ENCODE peak calls at places on chromosomes 16 and 17, in four cellular contexts. U is BJ, O is mesendoderm, T is mammary epithelial cell. D is an unnamed sample.

GRCh38 chr17:28549274-28550132 is 2.9 kb downstream of the UNC119 start:
- DNase-seq in T (no peak), U (no peak), O (no peak), D (no peak)

GRCh38 chr16:79598341-79599181 is 2.0 kb downstream of the MAF start:
- DNase-seq in O (peak; percentile 90), T (peak; percentile 64), U (no peak), D (peak; percentile 28)

GRCh38 chr17:61366715-61367413 is 32.8 kb upstream of the TBX2 start:
- DNase-seq in T (no peak), U (no peak), O (peak; percentile 40), D (no peak)

GRCh38 chr16:22369221-22369811 is 5.1 kb downstream of the CDR2 start:
- DNase-seq in O (no peak), T (no peak), U (no peak), D (peak; percentile 69)

GRCh38 chr17:59699786-59700185 is 7.4 kb downstream of the PTRH2 start:
- DNase-seq in U (no peak), T (no peak), O (no peak), D (no peak)

GRCh38 chr16:66204761-66205160 is 161.7 kb upstream of the CDH5 start:
- DNase-seq in O (no peak), U (peak; percentile 47), T (no peak), D (no peak)

GRCh38 chr17:48047741-48048320 is 328 bp upstream of the NFE2L1 start:
- DNase-seq in O (peak; percentile 100), T (peak; percentile 100), U (peak; percentile 98), D (peak; percentile 98)

GRCh38 chr17:82767041-82767754 is 15.3 kb downstream of the TBCD start:
- DNase-seq in T (peak; percentile 30), O (peak; percentile 65), U (no peak), D (peak; percentile 36)

GRCh38 chr17:67027031-67027628 is 17.2 kb upstream of the CACNG1 start:
- DNase-seq in U (no peak), T (no peak), O (no peak), D (peak; percentile 3)

GRCh38 chr17:4208228-4208627 is 55.6 kb downstream of the ANKFY1 start:
- DNase-seq in T (no peak), U (no peak), O (peak; percentile 78), D (no peak)

GRCh38 chr16:88552166-88552565 is 18.0 kb upstream of the ZC3H18 start:
- DNase-seq in T (no peak), U (no peak), O (no peak), D (no peak)
- H3K27me3 ChIP-seq in T (no peaks in the 10 kb centered on the region), U (peaks cover 32% of the 10 kb centered on the region), O (peaks cover 10% of the 10 kb centered on the region), D (peaks cover 5% of the 10 kb centered on the region)

GRCh38 chr17:77374170-77374936 is 233.6 kb downstream of the SEC14L1 start:
- DNase-seq in O (peak; percentile 97), T (no peak), U (no peak), D (no peak)
- H3K4me3 ChIP-seq in O (peak overlapping the region; percentile 86), T (no peak overlapping the region), U (peak overlapping the region; percentile 78), D (no peak overlapping the region)

GRCh38 chr16:1073566-1074378 is 1.2 kb downstream of the SSTR5 start:
- DNase-seq in T (no peak), O (peak; percentile 37), U (no peak), D (no peak)
- H3K27me3 ChIP-seq in T (peaks cover 17% of the 10 kb centered on the region), O (no peaks in the 10 kb centered on the region), U (peaks cover 2% of the 10 kb centered on the region), D (peaks cover 2% of the 10 kb centered on the region)

DNA sequence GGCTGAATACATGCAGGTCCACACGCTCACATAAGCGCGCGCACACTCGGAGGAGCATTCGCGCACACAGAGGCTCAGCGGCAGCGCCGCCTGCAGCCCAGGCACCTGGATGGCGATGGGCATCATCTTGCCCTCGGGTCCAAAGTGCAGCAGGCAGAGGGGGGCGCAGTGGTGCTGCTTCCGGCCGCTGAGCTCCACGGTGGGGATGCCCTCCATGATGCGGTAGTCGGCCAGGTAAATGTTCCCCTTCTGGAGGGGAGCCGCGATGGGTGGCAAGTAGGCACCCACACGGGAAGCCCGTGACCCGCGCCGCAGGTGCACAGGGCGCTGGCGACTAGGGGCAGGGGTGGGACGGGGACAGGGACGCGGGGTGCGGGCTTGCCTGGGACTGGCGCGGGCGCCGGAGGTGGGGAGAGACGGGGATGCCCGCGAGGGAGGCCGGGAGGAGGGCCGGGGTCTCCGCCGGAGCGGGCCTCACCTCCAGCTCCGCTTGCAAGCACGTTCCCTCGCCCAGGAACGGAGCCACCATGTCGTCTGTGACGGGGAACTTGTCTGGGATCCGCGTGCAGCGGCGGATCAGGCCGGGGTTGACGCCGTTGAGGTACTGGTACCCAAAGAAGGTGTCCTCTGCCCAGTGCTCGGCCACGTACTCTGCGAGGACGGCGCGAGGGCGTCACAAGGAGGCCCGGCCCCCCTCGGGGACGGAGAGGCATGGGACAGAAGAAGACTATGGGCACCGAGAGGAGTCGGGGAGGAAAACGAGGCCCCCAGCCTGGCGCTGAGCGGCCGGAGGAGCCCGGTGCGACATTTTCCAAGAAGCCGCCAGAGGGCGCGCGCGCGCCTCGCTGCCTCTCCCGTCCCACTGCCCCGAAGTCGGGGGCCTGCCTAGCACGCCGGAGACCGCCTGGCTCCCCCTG is 8.0 kb downstream of the ALOX12B start:
- DNase-seq in U (no peak), T (peak; percentile 61), O (peak; percentile 82), D (peak; percentile 34)
- H3K4me3 ChIP-seq in U (peak overlapping the region; percentile 44), T (peak overlapping the region; percentile 28), O (no peak overlapping the region), D (peak overlapping the region; percentile 44)

GRCh38 chr17:36773039-36773438 is 164.2 kb upstream of the LHX1 start:
- DNase-seq in U (no peak), O (no peak), T (no peak), D (no peak)
- H3K27me3 ChIP-seq in U (peaks cover 3% of the 10 kb centered on the region), O (no peaks in the 10 kb centered on the region), T (peaks cover 10% of the 10 kb centered on the region), D (no peaks in the 10 kb centered on the region)

GRCh38 chr16:29790183-29790948 is at the start of gene KIF22:
- DNase-seq in O (peak; percentile 99), U (peak; percentile 90), T (peak; percentile 99), D (peak; percentile 95)

GRCh38 chr16:29789775-29790182 is 772 bp upstream of the KIF22 start:
- DNase-seq in U (no peak), O (no peak), T (no peak), D (no peak)

GRCh38 chr16:29790949-29791844 is 646 bp downstream of the KIF22 start:
- DNase-seq in O (no peak), T (no peak), U (no peak), D (no peak)

GRCh38 chr16:29794231-29794710 is 3.7 kb downstream of the KIF22 start:
- DNase-seq in T (no peak), U (no peak), O (no peak), D (no peak)

DNA sequence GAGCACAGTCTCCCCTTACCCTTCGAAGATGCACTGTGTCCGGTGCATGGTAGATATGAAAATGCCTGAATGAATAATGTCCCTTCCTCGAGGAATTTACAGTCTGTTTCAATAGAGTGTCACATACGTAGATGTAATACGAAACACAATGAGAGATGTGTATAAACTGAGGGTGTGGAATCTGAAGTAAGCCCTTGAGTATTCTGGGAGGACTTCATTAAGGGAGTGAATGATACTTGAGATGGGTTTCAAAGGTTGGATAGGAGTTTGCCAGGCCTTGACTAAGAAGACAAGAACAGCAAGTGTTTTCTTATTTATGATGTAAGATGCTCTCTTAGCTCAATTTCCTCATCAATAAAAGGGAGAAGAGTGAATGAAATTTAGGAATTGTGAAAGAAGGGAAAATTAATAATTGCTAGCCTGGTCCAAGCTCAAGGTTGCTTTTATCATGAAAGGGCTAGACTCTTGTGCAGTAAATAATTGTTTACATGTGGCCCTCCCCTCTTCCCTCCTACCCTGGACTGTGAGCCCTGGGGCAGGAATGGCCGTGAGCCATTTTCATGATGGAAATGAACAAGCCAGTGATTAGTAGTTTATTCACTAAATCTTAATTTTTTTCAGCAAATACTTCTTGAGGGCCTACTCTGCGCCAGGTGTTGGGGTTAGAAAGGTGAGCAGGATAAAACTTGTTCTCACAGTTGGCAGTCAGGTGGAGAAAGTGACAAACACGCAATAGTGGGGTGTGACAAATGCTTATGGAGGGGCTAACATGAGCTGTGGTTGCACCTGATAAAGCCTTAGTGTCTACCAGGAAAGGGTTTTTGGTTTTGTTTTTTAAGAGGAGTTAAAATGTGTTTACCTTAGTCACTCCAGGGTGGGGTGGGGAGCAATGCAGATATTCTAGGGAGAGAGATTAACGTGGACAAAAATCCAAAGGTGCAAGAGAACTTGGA is 1.6 kb downstream of the KIF22 start:
- DNase-seq in O (no peak), U (no peak), T (no peak), D (no peak)
- H3K4me3 ChIP-seq in O (peak overlapping the region; percentile 96), U (peak overlapping the region; percentile 85), T (peak overlapping the region; percentile 77), D (no peak overlapping the region)

GRCh38 chr17:29839656-29840055 is 90.4 kb downstream of the SSH2 start:
- DNase-seq in O (no peak), U (no peak), T (no peak), D (no peak)
- H3K27me3 ChIP-seq in O (no peaks in the 10 kb centered on the region), U (no peaks in the 10 kb centered on the region), T (no peaks in the 10 kb centered on the region), D (no peaks in the 10 kb centered on the region)

DNA sequence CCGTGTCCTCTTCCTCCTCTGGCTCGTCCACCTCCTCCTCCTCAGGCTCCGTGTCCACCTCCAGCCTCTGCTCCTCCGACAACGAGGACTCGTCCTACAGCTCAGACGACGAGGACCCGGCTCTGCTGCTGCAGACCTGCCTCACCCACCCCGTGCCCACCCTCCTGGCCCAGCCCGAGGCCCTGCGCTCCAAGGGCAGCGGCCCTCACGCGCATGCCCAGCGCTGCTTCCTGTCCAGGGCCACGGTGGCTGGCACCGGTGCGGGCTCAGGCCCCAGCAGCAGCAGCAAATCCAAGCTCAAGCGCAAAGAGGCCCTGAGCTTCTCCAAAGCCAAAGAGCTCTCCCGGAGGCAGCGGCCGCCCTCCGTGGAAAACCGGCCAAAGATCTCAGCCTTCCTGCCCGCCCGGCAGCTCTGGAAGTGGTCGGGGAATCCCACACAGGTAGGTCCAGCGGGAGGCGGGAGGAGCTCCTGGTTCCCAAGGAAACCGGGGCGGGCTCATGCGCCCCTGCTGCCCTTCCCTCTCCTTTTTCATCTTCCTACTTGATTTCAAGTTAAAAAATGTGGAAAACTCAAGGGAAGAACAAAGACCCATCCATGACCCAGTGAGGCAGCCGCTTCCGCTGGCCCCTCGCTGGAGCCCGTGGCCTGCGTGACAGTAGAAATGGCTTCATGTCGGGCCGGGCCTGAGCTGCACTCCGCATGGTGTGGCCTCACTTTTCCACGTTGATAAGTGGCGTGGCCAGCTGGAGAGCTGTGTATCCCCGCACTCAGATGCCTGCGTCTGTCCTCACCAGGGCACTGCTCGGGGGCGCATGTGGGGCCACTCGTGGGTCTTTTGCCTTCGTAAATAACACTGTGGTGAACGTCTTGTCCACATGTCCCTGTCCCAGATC is 50.7 kb downstream of the ACTG1 start:
- DNase-seq in T (no peak), O (no peak), U (no peak), D (no peak)
- H3K4me3 ChIP-seq in T (no peak overlapping the region), O (no peak overlapping the region), U (no peak overlapping the region), D (no peak overlapping the region)